ENCODE peak calls at places on chromosomes 2 and 18, in nine cellular contexts. Z is transverse colon, M is heart left ventricle, O is hepatocyte, U is ovary, Y is breast epithelium, P is IMR-90, G is fibroblast of pulmonary artery, J is HL-60. Q is an unnamed sample.

GRCh38 chr2:18479901-18480369 is 80.5 kb downstream of the RDH14 start:
- DNase-seq in Z (no peak), M (peak), O (peak), U (no peak), Y (no peak), P (no peak), G (peak), J (no peak), Q (no peak)

GRCh38 chr2:224973112-224974016 is 68.9 kb downstream of the DOCK10 start:
- DNase-seq in Z (peak), M (no peak), O (no peak), U (no peak), Y (no peak), P (no peak), G (no peak), J (no peak), Q (no peak)

GRCh38 chr2:27492557-27492956 is 2.4 kb downstream of the FNDC4 start:
- DNase-seq in Z (no peak), M (no peak), O (no peak), U (no peak), Y (no peak), P (no peak), G (no peak), J (no peak), Q (no peak)

GRCh38 chr2:226524381-226524843 is 275.2 kb downstream of the IRS1 start:
- DNase-seq in Z (no peak), M (no peak), O (peak), U (no peak), Y (no peak), P (peak), G (peak), J (no peak), Q (peak)

GRCh38 chr2:43803113-43803512 is 29.3 kb downstream of the DYNC2LI1 start:
- DNase-seq in Z (no peak), M (no peak), O (no peak), U (no peak), Y (no peak), P (peak), G (peak), J (no peak), Q (peak)

GRCh38 chr2:188524519-188525113 is 232.9 kb downstream of the GULP1 start:
- DNase-seq in Z (peak), M (no peak), O (peak), U (peak), Y (no peak), P (peak), G (peak), J (no peak), Q (peak)

GRCh38 chr2:229350117-229350805 is 79.2 kb upstream of the PID1 start:
- DNase-seq in Z (no peak), M (no peak), O (no peak), U (no peak), Y (no peak), P (no peak), G (no peak), J (no peak), Q (no peak)

GRCh38 chr2:73174941-73175662 is 27.3 kb upstream of the NOTO start:
- DNase-seq in Z (no peak), M (no peak), O (no peak), U (no peak), Y (no peak), P (no peak), G (no peak), J (no peak), Q (no peak)

GRCh38 chr2:113084249-113085000 is 16.7 kb downstream of the IL1F10 start:
- DNase-seq in Z (no peak), M (no peak), O (no peak), U (no peak), Y (no peak), P (no peak), G (peak), J (no peak), Q (no peak)

GRCh38 chr2:189249171-189249570 is 69.6 kb upstream of the COL5A2 start:
- DNase-seq in Z (no peak), M (no peak), O (no peak), U (no peak), Y (no peak), P (peak), G (peak), J (no peak), Q (peak)

GRCh38 chr18:78975282-78975681 is 4.3 kb upstream of the SALL3 start:
- DNase-seq in Z (no peak), M (no peak), O (no peak), U (no peak), Y (no peak), P (no peak), G (no peak), J (no peak), Q (no peak)

GRCh38 chr2:224039080-224039769 is at the start of gene SERPINE2:
- DNase-seq in Z (peak), M (peak), O (peak), U (peak), Y (no peak), P (peak), G (peak), J (no peak), Q (peak)

GRCh38 chr2:42795871-42796301 is 3.5 kb upstream of the HAAO start:
- DNase-seq in Z (no peak), M (peak), O (no peak), U (no peak), Y (no peak), P (peak), G (no peak), J (no peak), Q (peak)

GRCh38 chr2:191366199-191366598 is 121.0 kb downstream of the MYO1B start:
- DNase-seq in Z (no peak), M (no peak), O (no peak), U (no peak), Y (no peak), P (peak), G (peak), J (no peak), Q (peak)

GRCh38 chr2:98936133-98936916 is at the start of gene CRACDL:
- DNase-seq in Z (no peak), M (no peak), O (peak), U (no peak), Y (no peak), P (no peak), G (no peak), J (peak), Q (no peak)

GRCh38 chr18:59380706-59381105 is 21.6 kb upstream of the LMAN1 start:
- DNase-seq in Z (no peak), M (no peak), O (no peak), U (no peak), Y (no peak), P (no peak), G (no peak), J (no peak), Q (no peak)

GRCh38 chr18:56168049-56168781 is 470.2 kb downstream of the TXNL1 start:
- DNase-seq in Z (no peak), M (no peak), O (peak), U (peak), Y (no peak), P (peak), G (peak), J (no peak), Q (peak)

GRCh38 chr2:227079726-227080125 is 84.3 kb downstream of the COL4A4 start:
- DNase-seq in Z (no peak), M (no peak), O (no peak), U (no peak), Y (no peak), P (peak), G (no peak), J (no peak), Q (peak)

GRCh38 chr2:61470122-61470951 is 550 bp downstream of the USP34 start:
- DNase-seq in Z (peak), M (peak), O (peak), U (peak), Y (peak), P (no peak), G (no peak), J (no peak), Q (peak)

GRCh38 chr18:75360206-75360605 is 67.3 kb downstream of the SMIM21 start:
- DNase-seq in Z (no peak), M (no peak), O (no peak), U (peak), Y (no peak), P (no peak), G (no peak), J (no peak), Q (no peak)

GRCh38 chr2:73870084-73870483 is 22.7 kb upstream of the ACTG2 start:
- DNase-seq in Z (peak), M (peak), O (peak), U (peak), Y (no peak), P (peak), G (peak), J (no peak), Q (peak)

GRCh38 chr2:27723372-27724144 is 48.0 kb upstream of the MRPL33 start:
- DNase-seq in Z (peak), M (peak), O (peak), U (peak), Y (peak), P (peak), G (peak), J (peak), Q (peak)

GRCh38 chr2:235270951-235271350 is 222.9 kb upstream of the AGAP1 start:
- DNase-seq in Z (no peak), M (no peak), O (no peak), U (no peak), Y (no peak), P (peak), G (peak), J (peak), Q (peak)

GRCh38 chr2:185221-185620 is 78.6 kb downstream of the SH3YL1 start:
- DNase-seq in Z (no peak), M (no peak), O (no peak), U (no peak), Y (no peak), P (no peak), G (no peak), J (no peak), Q (no peak)

GRCh38 chr2:28257182-28257581 is 135.5 kb upstream of the FOSL2 start:
- DNase-seq in Z (no peak), M (no peak), O (no peak), U (no peak), Y (no peak), P (no peak), G (no peak), J (no peak), Q (no peak)

GRCh38 chr2:215425021-215425782 is 10.7 kb downstream of the FN1 start:
- DNase-seq in Z (no peak), M (no peak), O (no peak), U (no peak), Y (no peak), P (peak), G (peak), J (no peak), Q (peak)

GRCh38 chr18:75854174-75854573 is 426.7 kb upstream of the SMIM21 start:
- DNase-seq in Z (peak), M (no peak), O (no peak), U (no peak), Y (no peak), P (no peak), G (no peak), J (peak), Q (no peak)

GRCh38 chr2:231961349-231962166 is at the start of gene DIS3L2:
- DNase-seq in Z (peak), M (peak), O (peak), U (peak), Y (peak), P (peak), G (peak), J (peak), Q (peak)

GRCh38 chr2:240136671-240137292 is 677 bp upstream of the COPS9 start:
- DNase-seq in Z (peak), M (no peak), O (no peak), U (peak), Y (peak), P (no peak), G (no peak), J (no peak), Q (no peak)

GRCh38 chr2:119696005-119696404 is 17.0 kb downstream of the TMEM177 start:
- DNase-seq in Z (no peak), M (no peak), O (no peak), U (no peak), Y (no peak), P (no peak), G (no peak), J (no peak), Q (no peak)

GRCh38 chr2:119693567-119693966 is 14.6 kb downstream of the TMEM177 start:
- DNase-seq in Z (no peak), M (no peak), O (no peak), U (no peak), Y (no peak), P (no peak), G (no peak), J (no peak), Q (no peak)

GRCh38 chr2:119693967-119694366 is 15.0 kb downstream of the TMEM177 start:
- DNase-seq in Z (no peak), M (no peak), O (no peak), U (no peak), Y (no peak), P (no peak), G (no peak), J (no peak), Q (no peak)

GRCh38 chr2:119694994-119695521 is 16.1 kb downstream of the TMEM177 start:
- DNase-seq in Z (no peak), M (no peak), O (no peak), U (no peak), Y (no peak), P (peak), G (peak), J (no peak), Q (peak)

DNA sequence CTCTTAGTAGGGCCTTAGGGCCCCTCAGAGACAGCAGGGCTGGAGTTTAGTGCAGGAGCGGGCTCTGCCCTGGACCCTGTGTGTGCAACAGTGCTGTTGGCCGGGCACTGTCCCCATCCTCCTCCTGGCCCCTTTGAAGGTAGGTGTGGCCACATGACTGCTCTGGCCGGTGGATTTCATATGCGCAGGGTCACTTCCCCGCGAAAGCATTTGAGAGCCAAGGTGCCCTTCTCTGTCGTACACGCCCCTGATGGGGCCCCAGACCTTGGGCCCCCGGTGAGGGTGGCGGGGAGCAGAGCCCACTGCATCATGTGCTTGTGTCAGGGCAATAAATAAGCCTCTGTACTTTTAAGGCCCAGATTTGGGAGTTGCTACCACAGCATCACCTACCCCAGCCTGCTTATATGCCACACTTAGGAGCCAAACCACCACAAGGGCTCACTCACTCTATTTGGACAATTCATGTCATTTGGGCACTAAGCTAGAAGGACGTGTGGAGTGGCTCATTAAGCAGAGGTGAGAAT is 15.5 kb downstream of the TMEM177 start:
- DNase-seq in Z (no peak), M (no peak), O (no peak), U (no peak), Y (no peak), P (no peak), G (no peak), J (no peak), Q (no peak)
- H3K4me3 ChIP-seq in Z (no peak), M (no peak), O (no peak), U (no peak), Y (no peak), P (no peak), G (no peak), J (no peak), Q (peak)

DNA sequence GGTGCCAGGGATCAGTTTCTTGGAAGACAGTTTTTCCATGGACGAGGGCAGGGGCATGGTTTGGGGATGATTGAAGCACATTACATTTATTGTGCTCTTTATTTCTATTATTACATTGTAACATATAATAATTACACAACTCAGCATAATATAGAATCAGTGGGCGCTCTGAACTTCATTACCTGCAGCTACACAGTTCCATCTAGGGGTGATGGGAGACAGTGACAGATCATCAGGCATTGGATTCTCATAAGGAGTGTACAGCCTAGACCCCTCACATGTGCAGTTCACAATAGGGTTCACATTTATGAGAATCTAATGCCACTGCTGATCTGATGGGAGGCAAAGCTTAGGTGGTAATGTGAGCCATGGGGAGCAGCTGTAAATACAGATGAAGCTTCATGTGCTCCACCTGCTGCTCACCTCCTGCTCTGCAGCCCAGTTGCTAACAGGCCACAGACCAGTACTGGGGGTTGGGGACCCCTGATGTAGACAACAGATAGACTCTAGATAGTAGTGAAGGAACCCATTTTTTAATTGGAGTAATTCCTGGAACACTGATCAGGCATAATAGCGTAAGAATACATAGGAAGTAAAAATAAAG is 41.5 kb upstream of the MC4R start:
- DNase-seq in Z (peak), M (no peak), O (peak), U (no peak), Y (no peak), P (peak), G (peak), J (no peak), Q (peak)
- TF ChIP-seq CTCF in Z (peak), M (no peak), O (peak), U (no peak), Y (no peak), P (peak), G (peak), J (peak), Q (no peak)

GRCh38 chr2:176126929-176127768 is 2.4 kb upstream of the HOXD8 start:
- DNase-seq in Z (peak), M (no peak), O (peak), U (peak), Y (no peak), P (peak), G (peak), J (no peak), Q (peak)
- H3K4me3 ChIP-seq in Z (no peak), M (no peak), O (no peak), U (peak), Y (peak), P (no peak), G (no peak), J (no peak), Q (peak)

DNA sequence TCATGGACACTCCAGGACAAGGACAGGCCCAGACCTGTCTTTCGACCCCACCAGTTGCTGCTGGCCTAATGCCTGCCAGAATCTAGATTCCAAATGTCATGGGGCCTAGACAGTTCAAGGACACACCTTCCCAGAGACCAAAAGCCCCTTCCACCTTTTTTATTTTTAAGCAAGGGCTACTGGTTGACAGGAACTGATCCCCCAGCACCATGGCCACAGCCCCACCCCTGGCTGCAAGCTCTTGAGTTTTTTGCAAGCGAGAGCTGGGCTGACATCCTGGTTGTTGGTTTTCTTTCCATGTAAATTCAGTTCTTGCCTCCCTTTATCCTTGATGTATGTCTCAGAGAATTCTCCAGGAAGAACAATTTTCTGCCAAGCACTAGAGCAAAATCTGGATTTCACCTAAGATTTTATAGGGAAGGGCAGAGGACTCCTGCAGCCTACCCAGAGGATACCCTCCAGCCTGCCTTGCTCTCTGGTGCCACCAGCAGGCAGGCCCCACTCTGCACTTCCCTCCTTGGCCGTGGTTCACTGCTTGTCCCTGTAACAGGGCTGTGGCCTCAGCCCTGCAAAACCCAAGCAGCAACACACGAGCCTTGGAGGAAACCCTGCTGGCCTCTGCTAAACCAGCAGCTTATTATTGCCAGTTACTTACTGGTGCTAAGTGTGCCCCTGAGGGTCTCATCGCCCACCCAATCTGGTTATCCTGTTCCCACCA is 97.7 kb downstream of the TWIST2 start:
- DNase-seq in Z (peak), M (peak), O (peak), U (peak), Y (no peak), P (peak), G (peak), J (no peak), Q (peak)
- TF ChIP-seq CTCF in Z (peak), M (peak), O (peak), U (no peak), Y (peak), P (peak), G (peak), J (peak), Q (peak)

GRCh38 chr2:136136921-136137320 is 19.0 kb upstream of the CXCR4 start:
- DNase-seq in Z (no peak), M (no peak), O (no peak), U (no peak), Y (no peak), P (no peak), G (no peak), J (no peak), Q (no peak)

GRCh38 chr2:136132840-136133570 is 15.1 kb upstream of the CXCR4 start:
- DNase-seq in Z (no peak), M (no peak), O (no peak), U (no peak), Y (no peak), P (no peak), G (no peak), J (no peak), Q (no peak)

GRCh38 chr2:136134126-136134525 is 16.2 kb upstream of the CXCR4 start:
- DNase-seq in Z (no peak), M (no peak), O (no peak), U (no peak), Y (no peak), P (no peak), G (no peak), J (no peak), Q (no peak)

GRCh38 chr2:136135924-136136906 is 18.3 kb upstream of the CXCR4 start:
- DNase-seq in Z (peak), M (no peak), O (no peak), U (no peak), Y (no peak), P (no peak), G (no peak), J (peak), Q (no peak)

GRCh38 chr2:136135462-136135861 is 17.5 kb upstream of the CXCR4 start:
- DNase-seq in Z (no peak), M (no peak), O (no peak), U (no peak), Y (no peak), P (no peak), G (no peak), J (no peak), Q (no peak)
- H3K4me3 ChIP-seq in Z (no peak), M (no peak), O (no peak), U (no peak), Y (no peak), P (no peak), G (no peak), J (no peak), Q (no peak)

GRCh38 chr2:75605770-75606535 is 40.6 kb upstream of the MRPL19 start:
- DNase-seq in Z (no peak), M (no peak), O (peak), U (no peak), Y (no peak), P (peak), G (peak), J (no peak), Q (peak)
- TF ChIP-seq CTCF in Z (no peak), M (no peak), O (peak), U (no peak), Y (no peak), P (peak), G (peak), J (no peak), Q (no peak)